ENCODE peak calls at places on chromosomes 12 and 14, in four cellular contexts. X is thoracic aorta, G is GM23338, E is brain microvascular endothelial cell. L is an unnamed sample.

GRCh38 chr14:99521176-99522024 is 40.2 kb downstream of the CCNK start:
- DNase-seq in E (no peak), X (no peak), G (no peak), L (no peak)

GRCh38 chr12:105595440-105595839 is 264.9 kb downstream of the C12orf75 start:
- DNase-seq in G (no peak), X (no peak), E (no peak), L (no peak)

GRCh38 chr12:74280156-74280655 is 257.4 kb upstream of the ATXN7L3B start:
- DNase-seq in G (no peak), X (no peak), E (no peak), L (no peak)

GRCh38 chr14:22839159-22839779 is 2.9 kb downstream of the MMP14 start:
- DNase-seq in X (no peak), G (no peak), E (no peak), L (no peak)

GRCh38 chr12:59710004-59710628 is 114.3 kb downstream of the SLC16A7 start:
- DNase-seq in E (no peak), G (no peak), X (no peak), L (no peak)

GRCh38 chr12:12693111-12693671 is 2.8 kb downstream of the GPR19 start:
- DNase-seq in G (no peak), E (no peak), X (no peak), L (no peak)

GRCh38 chr12:115785548-115785947 is 491.9 kb downstream of the MED13L start:
- DNase-seq in G (peak; percentile 27), X (no peak), E (no peak), L (no peak)

GRCh38 chr12:71935594-71935993 is 3.1 kb upstream of the TPH2 start:
- DNase-seq in G (no peak), E (no peak), X (no peak), L (no peak)

GRCh38 chr12:123171967-123172366 is 21.1 kb upstream of the PITPNM2 start:
- DNase-seq in E (no peak), X (no peak), G (no peak), L (no peak)

GRCh38 chr12:601976-602699 is 61.1 kb downstream of the NINJ2 start:
- DNase-seq in G (no peak), X (no peak), E (no peak), L (no peak)

GRCh38 chr12:131896811-131897270 is 2.4 kb downstream of the ULK1 start:
- DNase-seq in E (peak; percentile 39), X (no peak), G (no peak), L (no peak)

GRCh38 chr12:41213648-41214047 is 25.5 kb downstream of the PDZRN4 start:
- DNase-seq in E (no peak), X (no peak), G (no peak), L (no peak)

GRCh38 chr12:110022980-110023633 is 23.9 kb downstream of the ANKRD13A start:
- DNase-seq in X (no peak), E (no peak), G (peak; percentile 21), L (peak; percentile 64)

GRCh38 chr12:117330441-117331113 is 30.8 kb downstream of the NOS1 start:
- DNase-seq in E (no peak), X (no peak), G (peak; percentile 30), L (no peak)

GRCh38 chr14:45251912-45252311 is 1.1 kb downstream of the MIS18BP1 start:
- DNase-seq in E (no peak), G (no peak), X (no peak), L (no peak)

GRCh38 chr14:28571636-28572035 is 195.0 kb upstream of the FOXG1 start:
- DNase-seq in X (no peak), E (no peak), G (no peak), L (no peak)

GRCh38 chr12:116397148-116397547 is 119.7 kb upstream of the MED13L start:
- DNase-seq in X (no peak), E (peak; percentile 77), G (no peak), L (no peak)

GRCh38 chr14:100770605-100771120 is 44.0 kb downstream of the DLK1 start:
- DNase-seq in E (no peak), G (no peak), X (no peak), L (no peak)

GRCh38 chr12:109047081-109047805 is 5.1 kb upstream of the USP30 start:
- DNase-seq in X (no peak), E (no peak), G (no peak), L (no peak)

GRCh38 chr12:115194857-115195256 is 510.9 kb upstream of the TBX3 start:
- DNase-seq in E (no peak), G (no peak), X (no peak), L (no peak)

GRCh38 chr12:14950421-14950820 is 11.0 kb downstream of the ARHGDIB start:
- DNase-seq in E (no peak), X (no peak), G (no peak), L (no peak)

GRCh38 chr12:62724947-62725447 is 210.0 kb downstream of the PPM1H start:
- DNase-seq in X (peak; percentile 20), E (peak; percentile 91), G (peak; percentile 94), L (peak; percentile 96)

GRCh38 chr14:100078997-100079561 is 13.9 kb downstream of the EVL start:
- DNase-seq in E (peak; percentile 75), G (peak; percentile 63), X (no peak), L (peak; percentile 87)

GRCh38 chr14:102342238-102342637 is 20.5 kb downstream of the CINP start:
- DNase-seq in G (no peak), X (no peak), E (no peak), L (no peak)

GRCh38 chr14:102344084-102344483 is 18.6 kb downstream of the CINP start:
- DNase-seq in E (no peak), X (no peak), G (no peak), L (no peak)

GRCh38 chr14:102338724-102339123 is 19.2 kb downstream of the ZNF839 start:
- DNase-seq in X (no peak), G (peak; percentile 30), E (no peak), L (no peak)

GRCh38 chr14:102344485-102344884 is 18.2 kb downstream of the CINP start:
- DNase-seq in G (no peak), X (no peak), E (no peak), L (no peak)

DNA sequence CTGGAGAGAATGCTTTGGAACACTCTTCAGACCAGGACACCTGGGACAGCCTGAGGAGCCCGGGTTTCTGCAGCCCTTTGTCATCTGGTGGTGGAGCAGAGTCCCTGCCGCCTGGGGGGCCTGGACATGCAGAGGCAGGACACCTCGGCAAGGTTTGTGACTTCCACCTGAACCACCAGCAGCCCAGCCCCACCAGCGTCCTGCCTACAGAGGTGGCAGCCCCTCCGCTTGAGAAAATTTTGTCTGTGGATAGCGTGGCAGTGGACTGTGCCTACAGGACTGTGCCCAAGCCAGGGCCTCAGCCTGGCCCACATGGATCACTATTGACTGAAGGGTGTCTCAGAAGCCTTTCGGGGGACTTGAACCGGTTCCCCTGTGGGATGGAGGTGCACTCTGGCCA is 21.1 kb downstream of the CINP start:
- DNase-seq in X (no peak), G (no peak), E (no peak), L (no peak)
- TF ChIP-seq CTCF in X (no peak), G (no peak), E (no peak), L (no peak)

DNA sequence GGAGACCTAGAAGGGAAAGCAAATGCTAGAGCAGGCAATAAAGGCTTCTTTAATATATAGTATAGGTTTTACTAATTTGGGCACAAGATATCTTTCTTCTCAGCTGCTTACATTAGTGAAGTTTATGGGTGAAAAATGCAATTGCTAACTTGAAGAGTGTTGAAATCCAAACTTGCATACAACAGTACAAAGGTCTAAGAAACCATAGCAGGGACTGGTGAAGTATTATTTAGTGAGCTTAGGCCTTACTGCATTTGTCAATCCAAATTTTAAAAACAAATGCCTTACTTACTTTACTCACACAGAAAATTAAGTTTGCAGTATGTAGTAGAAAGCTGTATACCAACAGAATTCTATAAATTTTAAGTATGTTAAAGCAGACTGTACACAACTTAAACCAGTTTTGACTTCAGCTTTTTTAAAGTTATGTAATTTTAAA is 1.4 kb upstream of the AP4S1 start:
- DNase-seq in X (no peak), E (no peak), G (no peak), L (no peak)
- H3K4me3 ChIP-seq in X (peak overlapping the region; percentile 99), E (no peak overlapping the region), G (peak overlapping the region; percentile 72), L (peak overlapping the region; percentile 14)

GRCh38 chr14:63993992-63994391 is 141.2 kb downstream of the SYNE2 start:
- DNase-seq in X (no peak), E (peak; percentile 2), G (peak; percentile 32), L (no peak)
- TF ChIP-seq CTCF in X (peak; percentile 14), E (peak; percentile 34), G (peak; percentile 28), L (peak; percentile 16)

DNA sequence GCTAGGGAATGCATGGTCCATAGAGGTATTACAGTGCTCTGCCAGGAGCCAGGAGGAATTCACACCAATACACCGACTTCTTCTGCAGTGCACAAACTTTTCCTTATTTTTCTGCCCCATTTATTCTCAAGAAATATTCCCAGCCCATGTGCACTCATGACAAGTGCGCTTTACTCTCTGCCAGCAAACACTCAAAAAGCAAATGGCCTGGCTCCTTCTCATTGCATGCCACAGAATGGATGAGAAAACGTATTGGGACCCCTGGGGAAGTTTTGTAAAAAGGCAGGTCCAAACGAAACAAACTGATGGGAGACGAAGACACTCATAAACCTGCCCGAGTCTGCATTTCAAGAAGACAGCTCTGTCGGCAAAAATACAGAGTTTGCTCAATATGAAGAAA is 261.1 kb upstream of the G2E3 start:
- DNase-seq in E (no peak), X (no peak), G (no peak), L (no peak)
- H3K4me3 ChIP-seq in E (no peak overlapping the region), X (no peak overlapping the region), G (no peak overlapping the region), L (no peak overlapping the region)

GRCh38 chr12:3496964-3497363 is 6.0 kb downstream of the PRMT8 start:
- DNase-seq in G (peak; percentile 74), X (no peak), E (no peak), L (no peak)
- TF ChIP-seq CTCF in G (peak; percentile 59), X (no peak), E (peak; percentile 16), L (no peak)

DNA sequence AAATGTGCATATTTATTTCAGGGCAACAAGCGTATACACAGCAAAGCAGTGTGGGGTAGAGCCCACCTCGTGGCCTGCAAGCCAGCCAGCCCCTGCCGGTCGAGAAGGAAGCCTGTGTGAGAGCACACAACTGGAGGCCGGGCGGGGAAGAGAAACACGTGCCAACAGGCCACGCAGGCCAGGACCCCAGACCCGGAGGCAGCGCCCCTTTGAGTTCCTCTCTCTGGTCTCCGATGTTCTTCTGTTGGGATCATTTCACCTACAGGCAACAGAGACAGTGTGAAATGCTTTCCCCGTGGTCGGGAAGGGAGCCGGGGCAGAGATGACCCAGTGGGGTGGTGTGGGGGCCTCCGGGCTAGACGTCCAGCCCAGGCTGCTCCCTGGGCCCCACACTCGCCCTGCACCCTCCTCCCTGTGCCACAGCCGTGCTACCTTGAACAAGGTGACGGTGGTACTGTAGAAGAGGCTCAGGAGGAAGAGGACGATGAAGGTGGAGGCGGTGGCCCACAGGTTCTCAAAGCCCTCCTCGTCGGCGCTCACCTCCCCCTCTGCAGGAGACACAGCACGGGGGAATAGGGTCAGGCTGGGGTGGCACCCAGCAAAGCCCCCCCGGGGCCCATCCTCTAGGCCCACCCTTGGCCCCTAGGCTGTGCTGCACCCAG is 325.5 kb downstream of the TMEM121 start:
- DNase-seq in E (no peak), G (no peak), X (no peak), L (no peak)
- H3K4me3 ChIP-seq in E (no peak overlapping the region), G (no peak overlapping the region), X (no peak overlapping the region), L (no peak overlapping the region)

GRCh38 chr12:30797689-30798088 is 42.9 kb upstream of the CAPRIN2 start:
- DNase-seq in G (no peak), X (no peak), E (no peak), L (no peak)
- TF ChIP-seq CTCF in G (no peak), X (no peak), E (peak; percentile 25), L (no peak)

DNA sequence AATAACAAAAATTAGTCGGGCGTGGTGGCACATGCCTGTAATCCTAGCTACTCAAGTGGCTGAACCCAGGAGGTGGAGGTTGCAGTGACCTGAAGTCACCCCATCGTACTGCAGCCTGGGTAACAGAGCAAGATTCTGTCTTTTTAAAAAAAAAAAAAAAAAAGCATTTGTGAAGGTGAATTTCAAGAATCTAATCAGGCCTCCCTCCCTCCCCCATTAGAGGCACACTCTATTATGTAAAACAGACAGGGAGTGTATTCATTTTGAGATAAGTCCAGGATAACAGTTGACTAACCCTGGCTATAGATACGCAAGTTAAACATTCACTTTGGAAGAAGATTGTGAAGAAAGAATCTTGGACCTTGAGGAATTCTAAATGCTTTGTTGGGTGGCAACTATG is 2.9 kb downstream of the RESF1 start:
- DNase-seq in X (no peak), G (no peak), E (no peak), L (no peak)
- H3K4me3 ChIP-seq in X (peak overlapping the region; percentile 87), G (peak overlapping the region; percentile 92), E (no peak overlapping the region), L (no peak overlapping the region)

L was measured in astrocyte of the cerebellum.